ENCODE peak calls at places on chromosomes 3 and 15, in nine cellular contexts. One of them, this sample, is unnamed.

GRCh38 chr3:187403768-187404270 is 35.6 kb downstream of the RTP4 start:
- DNase-seq in A172: peak; percentile 98
- DNase-seq in natural killer cell treated with Interleukin-12 subunit alpha and Interleukin-12 subunit beta and Interleukin-15 and Interleukin-18, amount 100 ng/mL, for 72 hours: no peak
- DNase-seq in AG20443: peak; percentile 82
- DNase-seq in heart left ventricle: no peak
- DNase-seq in NCI-H2081: no peak
- DNase-seq in activated CD4-positive, CD25-positive, alpha-beta regulatory T cell treated with anti-CD3 and anti-CD28 coated beads, Interleukin-2, amount 50 U/mL, for 72 hours: no peak
- DNase-seq in mesenteric fat pad: no peak
- DNase-seq in MCF 10A: peak; percentile 95
- DNase-seq in this sample: peak; percentile 95

GRCh38 chr3:46913644-46914043 is 36.1 kb downstream of the PTH1R start:
- DNase-seq in NCI-H2081: peak; percentile 91
- DNase-seq in heart left ventricle: no peak
- DNase-seq in AG20443: no peak
- DNase-seq in A172: peak; percentile 77
- DNase-seq in mesenteric fat pad: no peak
- DNase-seq in activated CD4-positive, CD25-positive, alpha-beta regulatory T cell treated with anti-CD3 and anti-CD28 coated beads, Interleukin-2, amount 50 U/mL, for 72 hours: no peak
- DNase-seq in natural killer cell treated with Interleukin-12 subunit alpha and Interleukin-12 subunit beta and Interleukin-15 and Interleukin-18, amount 100 ng/mL, for 72 hours: no peak
- DNase-seq in MCF 10A: peak; percentile 98
- DNase-seq in this sample: peak; percentile 87

GRCh38 chr15:44536298-44536961 is 517 bp upstream of the EIF3J start:
- DNase-seq in heart left ventricle: peak; percentile 91
- DNase-seq in NCI-H2081: no peak
- DNase-seq in mesenteric fat pad: peak; percentile 95
- DNase-seq in AG20443: peak; percentile 93
- DNase-seq in activated CD4-positive, CD25-positive, alpha-beta regulatory T cell treated with anti-CD3 and anti-CD28 coated beads, Interleukin-2, amount 50 U/mL, for 72 hours: peak; percentile 79
- DNase-seq in A172: peak; percentile 89
- DNase-seq in MCF 10A: peak; percentile 87
- DNase-seq in natural killer cell treated with Interleukin-12 subunit alpha and Interleukin-12 subunit beta and Interleukin-15 and Interleukin-18, amount 100 ng/mL, for 72 hours: peak; percentile 90
- DNase-seq in this sample: peak; percentile 86

GRCh38 chr15:24878153-24878552 is 76.6 kb upstream of the SNRPN start:
- DNase-seq in natural killer cell treated with Interleukin-12 subunit alpha and Interleukin-12 subunit beta and Interleukin-15 and Interleukin-18, amount 100 ng/mL, for 72 hours: no peak
- DNase-seq in mesenteric fat pad: no peak
- DNase-seq in A172: no peak
- DNase-seq in MCF 10A: no peak
- DNase-seq in NCI-H2081: peak; percentile 71
- DNase-seq in heart left ventricle: no peak
- DNase-seq in activated CD4-positive, CD25-positive, alpha-beta regulatory T cell treated with anti-CD3 and anti-CD28 coated beads, Interleukin-2, amount 50 U/mL, for 72 hours: no peak
- DNase-seq in AG20443: peak; percentile 34
- DNase-seq in this sample: no peak

GRCh38 chr3:141275973-141276372 is 44.3 kb downstream of the PXYLP1 start:
- DNase-seq in MCF 10A: peak; percentile 98
- DNase-seq in AG20443: no peak
- DNase-seq in heart left ventricle: no peak
- DNase-seq in NCI-H2081: peak; percentile 77
- DNase-seq in natural killer cell treated with Interleukin-12 subunit alpha and Interleukin-12 subunit beta and Interleukin-15 and Interleukin-18, amount 100 ng/mL, for 72 hours: no peak
- DNase-seq in mesenteric fat pad: no peak
- DNase-seq in activated CD4-positive, CD25-positive, alpha-beta regulatory T cell treated with anti-CD3 and anti-CD28 coated beads, Interleukin-2, amount 50 U/mL, for 72 hours: no peak
- DNase-seq in A172: no peak
- DNase-seq in this sample: no peak

GRCh38 chr3:100982710-100983109 is 10.5 kb downstream of the ABI3BP start:
- DNase-seq in AG20443: peak; percentile 66
- DNase-seq in MCF 10A: no peak
- DNase-seq in activated CD4-positive, CD25-positive, alpha-beta regulatory T cell treated with anti-CD3 and anti-CD28 coated beads, Interleukin-2, amount 50 U/mL, for 72 hours: no peak
- DNase-seq in NCI-H2081: no peak
- DNase-seq in mesenteric fat pad: no peak
- DNase-seq in A172: no peak
- DNase-seq in heart left ventricle: peak; percentile 60
- DNase-seq in natural killer cell treated with Interleukin-12 subunit alpha and Interleukin-12 subunit beta and Interleukin-15 and Interleukin-18, amount 100 ng/mL, for 72 hours: no peak
- DNase-seq in this sample: no peak

GRCh38 chr3:71493372-71493771 is 90.2 kb downstream of the FOXP1 start:
- DNase-seq in activated CD4-positive, CD25-positive, alpha-beta regulatory T cell treated with anti-CD3 and anti-CD28 coated beads, Interleukin-2, amount 50 U/mL, for 72 hours: no peak
- DNase-seq in natural killer cell treated with Interleukin-12 subunit alpha and Interleukin-12 subunit beta and Interleukin-15 and Interleukin-18, amount 100 ng/mL, for 72 hours: no peak
- DNase-seq in AG20443: no peak
- DNase-seq in MCF 10A: no peak
- DNase-seq in A172: no peak
- DNase-seq in mesenteric fat pad: no peak
- DNase-seq in NCI-H2081: no peak
- DNase-seq in heart left ventricle: no peak
- DNase-seq in this sample: no peak

GRCh38 chr3:179613807-179614206 is 9.2 kb downstream of the NDUFB5 start:
- DNase-seq in heart left ventricle: no peak
- DNase-seq in mesenteric fat pad: no peak
- DNase-seq in A172: peak; percentile 79
- DNase-seq in AG20443: peak; percentile 37
- DNase-seq in MCF 10A: no peak
- DNase-seq in NCI-H2081: no peak
- DNase-seq in natural killer cell treated with Interleukin-12 subunit alpha and Interleukin-12 subunit beta and Interleukin-15 and Interleukin-18, amount 100 ng/mL, for 72 hours: no peak
- DNase-seq in activated CD4-positive, CD25-positive, alpha-beta regulatory T cell treated with anti-CD3 and anti-CD28 coated beads, Interleukin-2, amount 50 U/mL, for 72 hours: no peak
- DNase-seq in this sample: peak; percentile 19

GRCh38 chr3:13077431-13078157 is 4.4 kb upstream of the IQSEC1 start:
- DNase-seq in NCI-H2081: peak; percentile 88
- DNase-seq in mesenteric fat pad: no peak
- DNase-seq in activated CD4-positive, CD25-positive, alpha-beta regulatory T cell treated with anti-CD3 and anti-CD28 coated beads, Interleukin-2, amount 50 U/mL, for 72 hours: no peak
- DNase-seq in natural killer cell treated with Interleukin-12 subunit alpha and Interleukin-12 subunit beta and Interleukin-15 and Interleukin-18, amount 100 ng/mL, for 72 hours: no peak
- DNase-seq in MCF 10A: no peak
- DNase-seq in AG20443: peak; percentile 76
- DNase-seq in heart left ventricle: peak; percentile 77
- DNase-seq in A172: peak; percentile 63
- DNase-seq in this sample: no peak

GRCh38 chr3:194471863-194472262 is 14.9 kb downstream of the ATP13A3 start:
- DNase-seq in heart left ventricle: no peak
- DNase-seq in MCF 10A: no peak
- DNase-seq in natural killer cell treated with Interleukin-12 subunit alpha and Interleukin-12 subunit beta and Interleukin-15 and Interleukin-18, amount 100 ng/mL, for 72 hours: no peak
- DNase-seq in AG20443: no peak
- DNase-seq in A172: no peak
- DNase-seq in activated CD4-positive, CD25-positive, alpha-beta regulatory T cell treated with anti-CD3 and anti-CD28 coated beads, Interleukin-2, amount 50 U/mL, for 72 hours: no peak
- DNase-seq in NCI-H2081: no peak
- DNase-seq in mesenteric fat pad: no peak
- DNase-seq in this sample: no peak

GRCh38 chr3:127851899-127852298 is 29.6 kb upstream of the MGLL start:
- DNase-seq in A172: no peak
- DNase-seq in AG20443: no peak
- DNase-seq in natural killer cell treated with Interleukin-12 subunit alpha and Interleukin-12 subunit beta and Interleukin-15 and Interleukin-18, amount 100 ng/mL, for 72 hours: no peak
- DNase-seq in MCF 10A: no peak
- DNase-seq in activated CD4-positive, CD25-positive, alpha-beta regulatory T cell treated with anti-CD3 and anti-CD28 coated beads, Interleukin-2, amount 50 U/mL, for 72 hours: no peak
- DNase-seq in mesenteric fat pad: peak; percentile 81
- DNase-seq in NCI-H2081: peak; percentile 99
- DNase-seq in heart left ventricle: no peak
- DNase-seq in this sample: no peak

GRCh38 chr3:36124118-36124796 is 256.0 kb upstream of the STAC start:
- DNase-seq in A172: peak; percentile 66
- DNase-seq in natural killer cell treated with Interleukin-12 subunit alpha and Interleukin-12 subunit beta and Interleukin-15 and Interleukin-18, amount 100 ng/mL, for 72 hours: no peak
- DNase-seq in heart left ventricle: no peak
- DNase-seq in activated CD4-positive, CD25-positive, alpha-beta regulatory T cell treated with anti-CD3 and anti-CD28 coated beads, Interleukin-2, amount 50 U/mL, for 72 hours: no peak
- DNase-seq in mesenteric fat pad: no peak
- DNase-seq in AG20443: peak; percentile 73
- DNase-seq in MCF 10A: peak; percentile 74
- DNase-seq in NCI-H2081: peak; percentile 45
- DNase-seq in this sample: peak; percentile 82

GRCh38 chr15:60121845-60122244 is 117.7 kb downstream of the FOXB1 start:
- DNase-seq in heart left ventricle: no peak
- DNase-seq in mesenteric fat pad: no peak
- DNase-seq in AG20443: no peak
- DNase-seq in natural killer cell treated with Interleukin-12 subunit alpha and Interleukin-12 subunit beta and Interleukin-15 and Interleukin-18, amount 100 ng/mL, for 72 hours: no peak
- DNase-seq in NCI-H2081: no peak
- DNase-seq in activated CD4-positive, CD25-positive, alpha-beta regulatory T cell treated with anti-CD3 and anti-CD28 coated beads, Interleukin-2, amount 50 U/mL, for 72 hours: no peak
- DNase-seq in A172: no peak
- DNase-seq in MCF 10A: no peak
- DNase-seq in this sample: no peak

GRCh38 chr3:128495435-128495970 is 2.5 kb upstream of the GATA2 start:
- DNase-seq in AG20443: no peak
- DNase-seq in natural killer cell treated with Interleukin-12 subunit alpha and Interleukin-12 subunit beta and Interleukin-15 and Interleukin-18, amount 100 ng/mL, for 72 hours: peak; percentile 56
- DNase-seq in activated CD4-positive, CD25-positive, alpha-beta regulatory T cell treated with anti-CD3 and anti-CD28 coated beads, Interleukin-2, amount 50 U/mL, for 72 hours: no peak
- DNase-seq in MCF 10A: no peak
- DNase-seq in NCI-H2081: no peak
- DNase-seq in heart left ventricle: no peak
- DNase-seq in A172: no peak
- DNase-seq in mesenteric fat pad: peak; percentile 72
- DNase-seq in this sample: no peak

GRCh38 chr15:70557506-70558258 is 205.7 kb downstream of the UACA start:
- DNase-seq in mesenteric fat pad: no peak
- DNase-seq in heart left ventricle: no peak
- DNase-seq in A172: no peak
- DNase-seq in NCI-H2081: peak; percentile 15
- DNase-seq in natural killer cell treated with Interleukin-12 subunit alpha and Interleukin-12 subunit beta and Interleukin-15 and Interleukin-18, amount 100 ng/mL, for 72 hours: no peak
- DNase-seq in activated CD4-positive, CD25-positive, alpha-beta regulatory T cell treated with anti-CD3 and anti-CD28 coated beads, Interleukin-2, amount 50 U/mL, for 72 hours: no peak
- DNase-seq in MCF 10A: peak; percentile 13
- DNase-seq in AG20443: no peak
- DNase-seq in this sample: no peak

This sample was measured in RCC 7860.